ENCODE peak calls at places on chromosome 1, in ten cellular contexts. One of them, this sample, is unnamed.

GRCh38 chr1:156583821-156584622 is 4.5 kb downstream of the TTC24 start:
- DNase-seq in A549: peak
- DNase-seq in fibroblast of lung: peak
- DNase-seq in GM13977: peak
- DNase-seq in endodermal cell: peak
- DNase-seq in AG04450: peak
- DNase-seq in tibial artery: peak
- DNase-seq in PC-3: peak
- DNase-seq in CD8-positive, alpha-beta T cell: peak
- DNase-seq in MCF 10A: peak
- DNase-seq in this sample: peak

GRCh38 chr1:167198518-167199133 is 22.1 kb upstream of the POU2F1 start:
- DNase-seq in A549: no peak
- DNase-seq in fibroblast of lung: no peak
- DNase-seq in GM13977: no peak
- DNase-seq in endodermal cell: peak
- DNase-seq in AG04450: no peak
- DNase-seq in tibial artery: no peak
- DNase-seq in PC-3: peak
- DNase-seq in CD8-positive, alpha-beta T cell: no peak
- DNase-seq in MCF 10A: no peak
- DNase-seq in this sample: no peak

GRCh38 chr1:200353232-200353631 is 56.6 kb downstream of the ZNF281 start:
- DNase-seq in A549: no peak
- DNase-seq in fibroblast of lung: no peak
- DNase-seq in GM13977: no peak
- DNase-seq in endodermal cell: peak
- DNase-seq in AG04450: no peak
- DNase-seq in tibial artery: no peak
- DNase-seq in PC-3: no peak
- DNase-seq in CD8-positive, alpha-beta T cell: no peak
- DNase-seq in MCF 10A: no peak
- DNase-seq in this sample: no peak

GRCh38 chr1:157472302-157472701 is 80.0 kb downstream of the FCRL5 start:
- DNase-seq in A549: no peak
- DNase-seq in fibroblast of lung: no peak
- DNase-seq in GM13977: no peak
- DNase-seq in endodermal cell: no peak
- DNase-seq in AG04450: no peak
- DNase-seq in tibial artery: no peak
- DNase-seq in PC-3: no peak
- DNase-seq in CD8-positive, alpha-beta T cell: no peak
- DNase-seq in MCF 10A: no peak
- DNase-seq in this sample: no peak

GRCh38 chr1:179298952-179299351 is 5.4 kb downstream of the SOAT1 start:
- DNase-seq in A549: no peak
- DNase-seq in fibroblast of lung: no peak
- DNase-seq in GM13977: peak
- DNase-seq in endodermal cell: no peak
- DNase-seq in AG04450: no peak
- DNase-seq in tibial artery: no peak
- DNase-seq in PC-3: no peak
- DNase-seq in CD8-positive, alpha-beta T cell: peak
- DNase-seq in MCF 10A: no peak
- DNase-seq in this sample: peak

GRCh38 chr1:12600335-12600734 is 17.7 kb downstream of the DHRS3 start:
- DNase-seq in A549: no peak
- DNase-seq in fibroblast of lung: no peak
- DNase-seq in GM13977: no peak
- DNase-seq in endodermal cell: no peak
- DNase-seq in AG04450: no peak
- DNase-seq in tibial artery: peak
- DNase-seq in PC-3: no peak
- DNase-seq in CD8-positive, alpha-beta T cell: no peak
- DNase-seq in MCF 10A: no peak
- DNase-seq in this sample: no peak

GRCh38 chr1:90706437-90707362 is 10.4 kb downstream of the BARHL2 start:
- DNase-seq in A549: peak
- DNase-seq in fibroblast of lung: no peak
- DNase-seq in GM13977: peak
- DNase-seq in endodermal cell: peak
- DNase-seq in AG04450: no peak
- DNase-seq in tibial artery: peak
- DNase-seq in PC-3: no peak
- DNase-seq in CD8-positive, alpha-beta T cell: no peak
- DNase-seq in MCF 10A: no peak
- DNase-seq in this sample: no peak

GRCh38 chr1:153174624-153175023 is 23.9 kb upstream of the SPRR2G start:
- DNase-seq in A549: no peak
- DNase-seq in fibroblast of lung: no peak
- DNase-seq in GM13977: no peak
- DNase-seq in endodermal cell: no peak
- DNase-seq in AG04450: no peak
- DNase-seq in tibial artery: no peak
- DNase-seq in PC-3: no peak
- DNase-seq in CD8-positive, alpha-beta T cell: no peak
- DNase-seq in MCF 10A: peak
- DNase-seq in this sample: no peak

GRCh38 chr1:18385239-18385790 is 95.4 kb upstream of the KLHDC7A start:
- DNase-seq in A549: no peak
- DNase-seq in fibroblast of lung: no peak
- DNase-seq in GM13977: no peak
- DNase-seq in endodermal cell: peak
- DNase-seq in AG04450: no peak
- DNase-seq in tibial artery: no peak
- DNase-seq in PC-3: no peak
- DNase-seq in CD8-positive, alpha-beta T cell: no peak
- DNase-seq in MCF 10A: no peak
- DNase-seq in this sample: no peak

GRCh38 chr1:9438431-9439073 is 100.7 kb upstream of the SLC25A33 start:
- DNase-seq in A549: peak
- DNase-seq in fibroblast of lung: peak
- DNase-seq in GM13977: no peak
- DNase-seq in endodermal cell: peak
- DNase-seq in AG04450: peak
- DNase-seq in tibial artery: peak
- DNase-seq in PC-3: peak
- DNase-seq in CD8-positive, alpha-beta T cell: no peak
- DNase-seq in MCF 10A: peak
- DNase-seq in this sample: no peak

GRCh38 chr1:175679931-175680652 is 63.3 kb downstream of the TNR start:
- DNase-seq in A549: no peak
- DNase-seq in fibroblast of lung: no peak
- DNase-seq in GM13977: no peak
- DNase-seq in endodermal cell: no peak
- DNase-seq in AG04450: no peak
- DNase-seq in tibial artery: no peak
- DNase-seq in PC-3: no peak
- DNase-seq in CD8-positive, alpha-beta T cell: no peak
- DNase-seq in MCF 10A: no peak
- DNase-seq in this sample: no peak

GRCh38 chr1:156102634-156103511 is 11.6 kb upstream of the LMNA start:
- DNase-seq in A549: no peak
- DNase-seq in fibroblast of lung: peak
- DNase-seq in GM13977: no peak
- DNase-seq in endodermal cell: no peak
- DNase-seq in AG04450: no peak
- DNase-seq in tibial artery: no peak
- DNase-seq in PC-3: no peak
- DNase-seq in CD8-positive, alpha-beta T cell: no peak
- DNase-seq in MCF 10A: no peak
- DNase-seq in this sample: no peak

GRCh38 chr1:54768093-54768492 is 3.8 kb upstream of the PARS2 start:
- DNase-seq in A549: peak
- DNase-seq in fibroblast of lung: no peak
- DNase-seq in GM13977: no peak
- DNase-seq in endodermal cell: no peak
- DNase-seq in AG04450: no peak
- DNase-seq in tibial artery: no peak
- DNase-seq in PC-3: peak
- DNase-seq in CD8-positive, alpha-beta T cell: no peak
- DNase-seq in MCF 10A: peak
- DNase-seq in this sample: no peak

GRCh38 chr1:177913762-177914540 is 55.9 kb downstream of the SEC16B start:
- DNase-seq in A549: peak
- DNase-seq in fibroblast of lung: peak
- DNase-seq in GM13977: no peak
- DNase-seq in endodermal cell: peak
- DNase-seq in AG04450: peak
- DNase-seq in tibial artery: no peak
- DNase-seq in PC-3: peak
- DNase-seq in CD8-positive, alpha-beta T cell: no peak
- DNase-seq in MCF 10A: peak
- DNase-seq in this sample: no peak

GRCh38 chr1:13948851-13949490 is 249.0 kb downstream of the PRDM2 start:
- DNase-seq in A549: no peak
- DNase-seq in fibroblast of lung: no peak
- DNase-seq in GM13977: no peak
- DNase-seq in endodermal cell: no peak
- DNase-seq in AG04450: no peak
- DNase-seq in tibial artery: peak
- DNase-seq in PC-3: no peak
- DNase-seq in CD8-positive, alpha-beta T cell: no peak
- DNase-seq in MCF 10A: peak
- DNase-seq in this sample: no peak

GRCh38 chr1:84756455-84757082 is 66.3 kb upstream of the SSX2IP start:
- DNase-seq in A549: no peak
- DNase-seq in fibroblast of lung: peak
- DNase-seq in GM13977: no peak
- DNase-seq in endodermal cell: no peak
- DNase-seq in AG04450: no peak
- DNase-seq in tibial artery: no peak
- DNase-seq in PC-3: no peak
- DNase-seq in CD8-positive, alpha-beta T cell: no peak
- DNase-seq in MCF 10A: no peak
- DNase-seq in this sample: no peak

GRCh38 chr1:10161121-10161520 is 49.2 kb upstream of the KIF1B start:
- DNase-seq in A549: no peak
- DNase-seq in fibroblast of lung: no peak
- DNase-seq in GM13977: no peak
- DNase-seq in endodermal cell: no peak
- DNase-seq in AG04450: no peak
- DNase-seq in tibial artery: no peak
- DNase-seq in PC-3: no peak
- DNase-seq in CD8-positive, alpha-beta T cell: no peak
- DNase-seq in MCF 10A: no peak
- DNase-seq in this sample: no peak

GRCh38 chr1:3664700-3665375 is 12.5 kb downstream of the TP73 start:
- DNase-seq in A549: no peak
- DNase-seq in fibroblast of lung: no peak
- DNase-seq in GM13977: no peak
- DNase-seq in endodermal cell: peak
- DNase-seq in AG04450: no peak
- DNase-seq in tibial artery: no peak
- DNase-seq in PC-3: no peak
- DNase-seq in CD8-positive, alpha-beta T cell: no peak
- DNase-seq in MCF 10A: no peak
- DNase-seq in this sample: no peak

GRCh38 chr1:59892836-59893811 is 33.4 kb downstream of the CYP2J2 start:
- DNase-seq in A549: no peak
- DNase-seq in fibroblast of lung: no peak
- DNase-seq in GM13977: no peak
- DNase-seq in endodermal cell: no peak
- DNase-seq in AG04450: no peak
- DNase-seq in tibial artery: no peak
- DNase-seq in PC-3: peak
- DNase-seq in CD8-positive, alpha-beta T cell: no peak
- DNase-seq in MCF 10A: no peak
- DNase-seq in this sample: no peak
- TF ChIP-seq CTCF in A549: no peak
- TF ChIP-seq CTCF in fibroblast of lung: no peak
- TF ChIP-seq CTCF in GM13977: no peak
- TF ChIP-seq CTCF in endodermal cell: no peak
- TF ChIP-seq CTCF in AG04450: no peak
- TF ChIP-seq CTCF in tibial artery: no peak
- TF ChIP-seq CTCF in PC-3: no peak
- TF ChIP-seq CTCF in CD8-positive, alpha-beta T cell: no peak
- TF ChIP-seq CTCF in MCF 10A: no peak
- TF ChIP-seq CTCF in this sample: no peak

DNA sequence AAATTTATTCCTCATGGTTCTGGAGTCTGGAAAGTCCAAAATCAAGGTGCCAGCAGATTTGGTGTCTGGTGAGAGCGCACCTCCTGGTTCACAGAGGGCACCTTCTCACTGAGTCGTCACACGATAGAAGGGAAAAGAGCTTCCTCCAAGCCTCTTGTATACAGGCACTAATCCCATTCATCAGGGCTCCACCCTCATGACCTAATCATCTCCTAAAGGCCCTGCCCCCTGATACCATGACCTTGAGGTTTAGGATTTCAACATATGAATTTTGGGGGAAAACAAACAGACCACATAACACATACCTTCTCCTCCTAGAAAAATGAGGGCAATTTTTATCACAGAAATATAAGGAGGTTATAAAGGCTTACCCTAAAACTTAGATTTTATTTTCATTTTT is 88.0 kb upstream of the NFIA start:
- DNase-seq in A549: no peak
- DNase-seq in fibroblast of lung: no peak
- DNase-seq in GM13977: no peak
- DNase-seq in endodermal cell: no peak
- DNase-seq in AG04450: no peak
- DNase-seq in tibial artery: no peak
- DNase-seq in PC-3: no peak
- DNase-seq in CD8-positive, alpha-beta T cell: no peak
- DNase-seq in MCF 10A: no peak
- DNase-seq in this sample: no peak
- TF ChIP-seq CTCF in A549: no peak
- TF ChIP-seq CTCF in fibroblast of lung: no peak
- TF ChIP-seq CTCF in GM13977: no peak
- TF ChIP-seq CTCF in endodermal cell: no peak
- TF ChIP-seq CTCF in AG04450: no peak
- TF ChIP-seq CTCF in tibial artery: no peak
- TF ChIP-seq CTCF in PC-3: no peak
- TF ChIP-seq CTCF in CD8-positive, alpha-beta T cell: no peak
- TF ChIP-seq CTCF in MCF 10A: no peak
- TF ChIP-seq CTCF in this sample: no peak

DNA sequence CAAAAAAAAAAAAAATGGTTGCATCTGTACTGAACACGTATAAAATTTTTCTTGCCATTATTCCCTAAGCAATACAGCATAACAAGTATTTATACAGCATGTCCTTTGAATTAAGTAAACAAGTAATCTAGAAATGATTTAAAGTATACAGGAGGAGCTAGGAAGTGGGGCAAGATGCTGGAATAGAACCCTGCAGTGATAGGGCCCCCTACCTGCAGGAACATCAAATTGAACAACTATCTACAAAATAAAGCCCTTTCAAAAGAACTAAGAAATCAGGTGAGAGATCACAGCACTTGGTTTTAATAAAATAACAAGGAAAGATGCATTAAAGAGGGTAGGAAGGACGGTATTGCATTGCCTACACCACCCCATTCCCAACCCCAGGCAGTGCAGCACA is 10.9 kb downstream of the TSHB start:
- DNase-seq in A549: no peak
- DNase-seq in fibroblast of lung: no peak
- DNase-seq in GM13977: no peak
- DNase-seq in endodermal cell: no peak
- DNase-seq in AG04450: no peak
- DNase-seq in tibial artery: no peak
- DNase-seq in PC-3: no peak
- DNase-seq in CD8-positive, alpha-beta T cell: no peak
- DNase-seq in MCF 10A: no peak
- DNase-seq in this sample: no peak
- TF ChIP-seq CTCF in A549: no peak
- TF ChIP-seq CTCF in fibroblast of lung: no peak
- TF ChIP-seq CTCF in GM13977: no peak
- TF ChIP-seq CTCF in endodermal cell: peak
- TF ChIP-seq CTCF in AG04450: no peak
- TF ChIP-seq CTCF in tibial artery: no peak
- TF ChIP-seq CTCF in PC-3: peak
- TF ChIP-seq CTCF in CD8-positive, alpha-beta T cell: no peak
- TF ChIP-seq CTCF in MCF 10A: peak
- TF ChIP-seq CTCF in this sample: no peak

GRCh38 chr1:27356628-27357280 is 10.0 kb downstream of the MAP3K6 start:
- DNase-seq in A549: no peak
- DNase-seq in fibroblast of lung: no peak
- DNase-seq in GM13977: peak
- DNase-seq in endodermal cell: no peak
- DNase-seq in AG04450: no peak
- DNase-seq in tibial artery: no peak
- DNase-seq in PC-3: no peak
- DNase-seq in CD8-positive, alpha-beta T cell: peak
- DNase-seq in MCF 10A: no peak
- DNase-seq in this sample: peak
- TF ChIP-seq CTCF in A549: no peak
- TF ChIP-seq CTCF in fibroblast of lung: no peak
- TF ChIP-seq CTCF in GM13977: no peak
- TF ChIP-seq CTCF in endodermal cell: no peak
- TF ChIP-seq CTCF in AG04450: no peak
- TF ChIP-seq CTCF in tibial artery: no peak
- TF ChIP-seq CTCF in PC-3: no peak
- TF ChIP-seq CTCF in CD8-positive, alpha-beta T cell: no peak
- TF ChIP-seq CTCF in MCF 10A: no peak
- TF ChIP-seq CTCF in this sample: no peak